ENCODE peak calls at places on chromosomes 6 and 20, in nine cellular contexts. U, Z, S, K, P, A, L, C and F are unnamed samples.

GRCh38 chr20:3786126-3786484 is 435 bp downstream of the CENPB start:
- DNase-seq in U (no peak), Z (peak; percentile 40), S (peak; percentile 61), K (peak; percentile 67), P (peak; percentile 61), A (peak; percentile 74), L (no peak), C (peak; percentile 51), F (peak; percentile 77)

GRCh38 chr6:7526755-7527154 is 14.7 kb upstream of the DSP start:
- DNase-seq in U (no peak), Z (no peak), S (no peak), K (no peak), P (no peak), A (no peak), L (no peak), C (no peak), F (no peak)

GRCh38 chr6:166691199-166691598 is 64.1 kb upstream of the RPS6KA2 start:
- DNase-seq in U (no peak), Z (no peak), S (peak; percentile 54), K (peak; percentile 82), P (no peak), A (peak; percentile 43), L (peak; percentile 81), C (no peak), F (no peak)

GRCh38 chr20:16929756-16930155 is 181.6 kb downstream of the OTOR start:
- DNase-seq in U (no peak), Z (no peak), S (peak; percentile 59), K (no peak), P (no peak), A (peak; percentile 28), L (no peak), C (no peak), F (no peak)

GRCh38 chr20:10596726-10597125 is 77.1 kb downstream of the JAG1 start:
- DNase-seq in U (no peak), Z (no peak), S (peak; percentile 95), K (no peak), P (no peak), A (no peak), L (no peak), C (no peak), F (no peak)

GRCh38 chr20:2364014-2364413 is 16.7 kb upstream of the TGM6 start:
- DNase-seq in U (no peak), Z (no peak), S (no peak), K (no peak), P (no peak), A (no peak), L (no peak), C (no peak), F (no peak)

GRCh38 chr20:17843246-17844132 is 125.1 kb downstream of the SNX5 start:
- DNase-seq in U (no peak), Z (no peak), S (peak; percentile 97), K (peak; percentile 72), P (peak; percentile 42), A (peak; percentile 35), L (peak; percentile 88), C (peak; percentile 48), F (peak; percentile 67)

GRCh38 chr20:36093025-36093803 is 61.3 kb upstream of the EPB41L1 start:
- DNase-seq in U (no peak), Z (peak; percentile 33), S (no peak), K (peak; percentile 48), P (peak; percentile 79), A (peak; percentile 59), L (no peak), C (peak; percentile 62), F (peak; percentile 72)

GRCh38 chr6:43929511-43929910 is 159.5 kb downstream of the VEGFA start:
- DNase-seq in U (no peak), Z (no peak), S (no peak), K (no peak), P (no peak), A (no peak), L (no peak), C (no peak), F (no peak)

GRCh38 chr6:122789862-122790739 is 1.0 kb downstream of the SMPDL3A start:
- DNase-seq in U (no peak), Z (no peak), S (peak; percentile 30), K (peak; percentile 36), P (peak; percentile 26), A (no peak), L (no peak), C (no peak), F (no peak)

DNA sequence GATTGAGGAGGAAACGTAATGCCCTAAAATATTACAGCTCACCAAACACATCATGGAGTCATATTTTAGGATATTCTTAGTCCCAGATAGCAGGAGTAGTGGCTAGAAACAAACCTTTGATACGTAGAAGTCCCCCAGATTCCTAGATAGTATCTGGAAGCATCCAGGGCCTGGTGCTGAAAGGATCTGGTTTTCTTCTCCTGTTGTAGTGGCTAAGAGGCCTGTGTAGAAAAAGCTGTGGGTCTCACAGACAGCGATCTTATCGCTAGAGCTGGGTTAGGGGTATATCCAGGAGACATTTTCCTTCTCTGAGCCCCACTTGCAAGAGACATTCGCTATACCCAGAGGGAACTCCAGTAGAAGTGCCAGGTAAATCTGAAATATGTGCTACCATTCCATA is 139.9 kb downstream of the KCNQ5 start:
- DNase-seq in U (no peak), Z (no peak), S (no peak), K (no peak), P (no peak), A (no peak), L (no peak), C (no peak), F (no peak)
- H3K4me1 ChIP-seq in U (peaks cover 33% of the 10 kb centered on the region), Z (no peaks in the 10 kb centered on the region), S (no peaks in the 10 kb centered on the region), K (no peaks in the 10 kb centered on the region), P (peaks cover 18% of the 10 kb centered on the region), A (no peaks in the 10 kb centered on the region), L (no peaks in the 10 kb centered on the region), C (no peaks in the 10 kb centered on the region), F (no peaks in the 10 kb centered on the region)

DNA sequence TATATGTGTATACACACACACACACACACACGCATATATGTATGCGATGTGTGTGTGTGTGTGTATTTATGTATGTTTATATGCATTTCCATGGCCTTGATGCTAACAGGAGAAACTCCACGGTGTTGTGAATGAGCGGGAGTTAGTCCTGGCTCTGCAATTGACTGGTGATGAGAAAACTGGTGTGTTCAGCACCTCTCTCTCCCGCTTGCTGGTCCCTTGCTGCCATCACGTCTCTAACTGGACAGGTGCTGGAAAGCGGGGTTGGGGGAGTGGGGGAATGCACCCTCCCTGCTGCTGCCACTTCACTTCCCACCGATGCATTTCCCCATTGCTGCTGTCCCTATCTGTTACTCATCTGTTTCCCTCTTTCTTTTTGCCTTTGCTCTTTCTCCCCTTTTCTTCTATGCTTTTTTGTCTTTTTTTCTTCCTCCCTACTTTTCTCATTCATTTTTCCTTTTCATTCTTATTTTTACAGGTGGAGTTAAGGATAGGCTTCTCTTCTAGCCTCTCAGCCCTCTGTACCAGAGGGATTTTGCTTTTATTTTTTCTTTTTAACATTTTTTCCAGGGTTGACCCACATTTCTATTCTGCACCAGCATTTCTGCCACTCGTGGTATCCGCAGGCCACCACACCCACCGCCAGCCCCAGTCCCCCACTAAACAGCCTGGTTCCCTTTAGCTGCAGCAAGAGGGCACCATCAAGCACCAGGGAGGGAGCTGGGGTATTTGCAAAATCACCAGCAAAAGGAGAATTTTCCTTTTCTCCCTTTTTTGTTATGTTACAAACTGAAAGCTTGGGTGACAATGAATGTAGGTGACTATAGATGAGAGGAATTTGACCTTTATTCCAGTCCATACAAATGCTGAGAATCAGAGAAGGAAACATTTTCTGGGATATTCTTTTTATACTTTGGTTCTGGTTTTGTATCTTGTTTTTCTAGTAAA is 115.6 kb downstream of the TCP11 start:
- DNase-seq in U (no peak), Z (no peak), S (no peak), K (no peak), P (no peak), A (peak; percentile 27), L (no peak), C (no peak), F (no peak)
- H3K27ac ChIP-seq in U (peak overlapping the region; percentile 96), Z (peak overlapping the region; percentile 47), S (no peak overlapping the region), K (no peak overlapping the region), P (peak overlapping the region; percentile 9), A (no peak overlapping the region), L (no peak overlapping the region), C (peak overlapping the region; percentile 40), F (no peak overlapping the region)

GRCh38 chr6:162489406-162489976 is 238.1 kb downstream of the PRKN start:
- DNase-seq in U (no peak), Z (no peak), S (no peak), K (no peak), P (no peak), A (no peak), L (no peak), C (no peak), F (no peak)

GRCh38 chr6:162488444-162488843 is 239.1 kb downstream of the PRKN start:
- DNase-seq in U (no peak), Z (no peak), S (no peak), K (no peak), P (no peak), A (no peak), L (no peak), C (no peak), F (no peak)

GRCh38 chr6:162481938-162482337 is 245.6 kb downstream of the PRKN start:
- DNase-seq in U (no peak), Z (no peak), S (no peak), K (no peak), P (no peak), A (no peak), L (no peak), C (no peak), F (no peak)

GRCh38 chr6:162485464-162485863 is 242.1 kb downstream of the PRKN start:
- DNase-seq in U (no peak), Z (no peak), S (no peak), K (no peak), P (no peak), A (no peak), L (no peak), C (no peak), F (no peak)
- TF ChIP-seq POLR2A in U (no peak), Z (no peak), S (no peak), K (no peak), P (no peak), A (no peak), L (no peak), C (no peak), F (no peak)

GRCh38 chr20:38863024-38863851 is 57.7 kb downstream of the PPP1R16B start:
- DNase-seq in U (no peak), Z (peak; percentile 81), S (no peak), K (no peak), P (no peak), A (no peak), L (no peak), C (no peak), F (no peak)

GRCh38 chr20:38859070-38859690 is 53.7 kb downstream of the PPP1R16B start:
- DNase-seq in U (no peak), Z (peak; percentile 84), S (no peak), K (no peak), P (no peak), A (no peak), L (no peak), C (no peak), F (no peak)

GRCh38 chr20:38857703-38858102 is 52.2 kb downstream of the PPP1R16B start:
- DNase-seq in U (no peak), Z (no peak), S (no peak), K (no peak), P (no peak), A (no peak), L (no peak), C (no peak), F (no peak)

GRCh38 chr20:38862226-38862625 is 56.7 kb downstream of the PPP1R16B start:
- DNase-seq in U (no peak), Z (no peak), S (no peak), K (no peak), P (no peak), A (no peak), L (no peak), C (no peak), F (no peak)

DNA sequence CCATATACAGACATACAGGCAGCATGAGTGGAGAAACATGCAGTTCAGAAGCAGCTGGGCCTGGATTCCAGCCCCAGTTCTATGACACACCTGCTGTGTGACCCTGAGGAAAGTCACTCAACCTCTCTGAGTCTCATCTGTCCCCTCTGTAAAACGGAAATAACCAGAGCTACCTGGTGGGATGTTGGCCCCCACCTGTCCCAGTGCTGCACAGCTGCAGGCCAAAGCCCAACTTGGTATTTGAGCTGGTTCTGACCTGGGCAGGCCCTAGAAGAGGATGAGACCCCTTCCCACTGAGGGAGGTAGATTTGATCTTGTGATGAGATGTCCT is 55.5 kb downstream of the PPP1R16B start:
- DNase-seq in U (no peak), Z (no peak), S (no peak), K (no peak), P (no peak), A (no peak), L (no peak), C (no peak), F (no peak)
- H3K4me1 ChIP-seq in U (no peaks in the 10 kb centered on the region), Z (peaks cover 51% of the 10 kb centered on the region), S (no peaks in the 10 kb centered on the region), K (no peaks in the 10 kb centered on the region), P (no peaks in the 10 kb centered on the region), A (no peaks in the 10 kb centered on the region), L (peaks cover 3% of the 10 kb centered on the region), C (no peaks in the 10 kb centered on the region), F (no peaks in the 10 kb centered on the region)